ENCODE peak calls at places on chromosomes 13 and 19, in seven cellular contexts. Z is H9, O is H1, J is mesendoderm, X is neuronal stem cell, G is trophoblast cell, T is mesenchymal stem cell. W is an unnamed sample.

GRCh38 chr13:90787007-90787406 is 560.5 kb upstream of the MIR17HG start:
- DNase-seq in J (no peak), O (no peak), X (no peak), G (no peak), T (no peak), Z (no peak), W (no peak)

GRCh38 chr13:80945328-80945727 is 604.4 kb upstream of the SPRY2 start:
- DNase-seq in O (no peak), X (peak; percentile 70), G (no peak), J (peak; percentile 86), T (peak; percentile 29), Z (peak; percentile 69), W (no peak)

GRCh38 chr13:35957174-35957867 is 173.9 kb downstream of the DCLK1 start:
- DNase-seq in O (no peak), T (no peak), X (no peak), G (no peak), J (no peak), Z (no peak), W (peak; percentile 50)

GRCh38 chr13:48403151-48403631 is 9.7 kb downstream of the LPAR6 start:
- DNase-seq in O (no peak), T (peak; percentile 36), X (no peak), Z (no peak), J (no peak), G (peak; percentile 35), W (peak; percentile 18)

GRCh38 chr19:15730538-15730937 is 2.7 kb downstream of the OR10H2 start:
- DNase-seq in G (no peak), O (no peak), J (no peak), Z (no peak), X (no peak), T (no peak), W (no peak)

GRCh38 chr13:46640843-46641242 is 87.9 kb downstream of the LRCH1 start:
- DNase-seq in X (no peak), O (no peak), G (no peak), Z (no peak), T (peak; percentile 45), J (no peak), W (peak; percentile 58)

GRCh38 chr19:49058592-49058991 is 1.0 kb upstream of the CGB7 start:
- DNase-seq in X (no peak), T (no peak), O (no peak), J (peak; percentile 41), G (no peak), Z (peak; percentile 62), W (peak; percentile 25)

GRCh38 chr13:77749481-77749880 is 52.0 kb downstream of the SLAIN1 start:
- DNase-seq in Z (no peak), X (peak; percentile 4), J (no peak), G (no peak), T (no peak), O (no peak), W (no peak)

GRCh38 chr13:71316964-71317363 is 550.0 kb downstream of the DACH1 start:
- DNase-seq in T (no peak), X (no peak), O (no peak), J (no peak), Z (no peak), G (no peak), W (no peak)

GRCh38 chr19:2081873-2082810 is 14.0 kb downstream of the MOB3A start:
- DNase-seq in G (no peak), J (no peak), O (no peak), Z (no peak), T (no peak), X (no peak), W (no peak)

GRCh38 chr13:45219938-45220375 is 19.1 kb upstream of the KCTD4 start:
- DNase-seq in G (peak; percentile 31), O (no peak), T (peak; percentile 44), J (peak; percentile 67), Z (no peak), X (no peak), W (peak; percentile 44)

GRCh38 chr19:52343548-52343947 is 7.5 kb downstream of the ZNF610 start:
- DNase-seq in X (peak; percentile 59), G (peak; percentile 63), T (peak; percentile 17), Z (peak; percentile 85), O (peak; percentile 84), J (peak; percentile 89), W (peak; percentile 13)

GRCh38 chr13:66264976-66265375 is 965.2 kb downstream of the PCDH9 start:
- DNase-seq in T (no peak), G (no peak), J (no peak), O (no peak), X (no peak), Z (no peak), W (peak; percentile 1)

GRCh38 chr13:99053636-99054233 is 75.9 kb upstream of the DOCK9 start:
- DNase-seq in O (no peak), T (no peak), G (no peak), X (no peak), Z (no peak), J (no peak), W (no peak)

GRCh38 chr19:17303940-17304267 is 679 bp upstream of the ABHD8 start:
- DNase-seq in O (no peak), X (no peak), Z (no peak), T (no peak), G (no peak), J (no peak), W (no peak)

GRCh38 chr19:45767881-45768643 is 990 bp downstream of the SIX5 start:
- DNase-seq in Z (peak; percentile 71), O (peak; percentile 79), G (peak; percentile 71), J (peak; percentile 80), X (peak; percentile 69), T (peak; percentile 78), W (peak; percentile 65)

GRCh38 chr13:48975101-48975925 is at the start of gene FNDC3A:
- DNase-seq in G (peak; percentile 71), O (peak; percentile 84), J (peak; percentile 90), Z (peak; percentile 79), T (peak; percentile 74), X (no peak), W (peak; percentile 64)

GRCh38 chr13:114129649-114130062 is 2.8 kb downstream of the RASA3 start:
- DNase-seq in Z (no peak), O (no peak), T (peak; percentile 50), J (no peak), G (no peak), X (no peak), W (no peak)

GRCh38 chr13:20702945-20703784 is at the start of gene IL17D:
- DNase-seq in G (peak; percentile 45), T (peak; percentile 33), J (no peak), X (no peak), O (peak; percentile 65), Z (no peak), W (no peak)

GRCh38 chr19:14317157-14317556 is 64.1 kb upstream of the ADGRE5 start:
- DNase-seq in G (no peak), Z (no peak), X (no peak), T (no peak), O (no peak), J (no peak), W (no peak)

GRCh38 chr19:14322889-14323463 is 58.3 kb upstream of the ADGRE5 start:
- DNase-seq in Z (no peak), O (no peak), X (no peak), G (no peak), J (no peak), T (no peak), W (no peak)

GRCh38 chr19:14315433-14315832 is 65.8 kb upstream of the ADGRE5 start:
- DNase-seq in X (no peak), J (no peak), T (no peak), O (no peak), Z (no peak), G (no peak), W (no peak)

GRCh38 chr19:14318873-14319272 is 62.4 kb upstream of the ADGRE5 start:
- DNase-seq in T (no peak), G (peak; percentile 32), Z (peak; percentile 76), O (peak; percentile 80), X (no peak), J (peak; percentile 23), W (no peak)

GRCh38 chr19:14320253-14320652 is 61.0 kb upstream of the ADGRE5 start:
- DNase-seq in T (no peak), G (no peak), Z (no peak), O (no peak), X (no peak), J (no peak), W (no peak)
- H3K18ac ChIP-seq in T (no peak overlapping the region), G (no peak overlapping the region), Z (no peak overlapping the region), O (no peak overlapping the region), X (no peak overlapping the region), J (no peak overlapping the region), W (no peak overlapping the region)

GRCh38 chr13:113084094-113084942 is 21.3 kb upstream of the F7 start:
- DNase-seq in X (no peak), G (no peak), O (no peak), Z (no peak), T (no peak), J (no peak), W (no peak)
- H3K18ac ChIP-seq in X (no peak overlapping the region), G (no peak overlapping the region), O (no peak overlapping the region), Z (no peak overlapping the region), T (no peak overlapping the region), J (no peak overlapping the region), W (no peak overlapping the region)

DNA sequence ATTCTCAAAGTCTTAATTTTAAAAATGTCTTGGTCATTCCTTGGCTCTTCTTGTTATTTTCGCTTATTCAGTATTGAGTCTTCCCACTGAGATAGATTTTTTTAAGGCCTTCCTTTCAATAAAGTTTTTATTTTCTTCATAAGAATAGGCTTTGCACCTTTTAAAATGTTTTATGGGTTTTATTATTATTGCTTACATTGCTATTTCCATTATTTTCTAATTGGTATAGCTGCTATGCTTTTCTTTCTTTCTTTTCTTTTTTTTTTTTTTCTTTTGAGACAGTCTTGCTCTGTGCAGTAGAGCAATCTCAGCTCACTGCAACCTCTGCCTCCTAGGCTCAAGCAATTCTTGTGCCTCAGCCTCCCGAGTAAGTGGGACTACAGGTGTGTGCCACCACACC is 195.7 kb downstream of the PDS5B start:
- DNase-seq in O (no peak), J (no peak), Z (no peak), G (no peak), X (no peak), T (no peak), W (no peak)
- H3K18ac ChIP-seq in O (no peak overlapping the region), J (no peak overlapping the region), Z (no peak overlapping the region), G (no peak overlapping the region), X (no peak overlapping the region), T (no peak overlapping the region), W (no peak overlapping the region)

GRCh38 chr19:5305163-5305562 is 35.4 kb downstream of the PTPRS start:
- DNase-seq in X (no peak), J (no peak), T (no peak), G (no peak), O (no peak), Z (no peak), W (no peak)

GRCh38 chr19:5304486-5304885 is 36.1 kb downstream of the PTPRS start:
- DNase-seq in G (peak; percentile 82), O (no peak), Z (no peak), X (no peak), J (no peak), T (no peak), W (no peak)

GRCh38 chr19:5308471-5309437 is 31.9 kb downstream of the PTPRS start:
- DNase-seq in X (no peak), O (no peak), Z (no peak), J (peak; percentile 51), T (no peak), G (no peak), W (peak; percentile 90)

GRCh38 chr19:5307655-5308054 is 33.0 kb downstream of the PTPRS start:
- DNase-seq in X (no peak), T (no peak), Z (no peak), O (no peak), J (no peak), G (no peak), W (no peak)

DNA sequence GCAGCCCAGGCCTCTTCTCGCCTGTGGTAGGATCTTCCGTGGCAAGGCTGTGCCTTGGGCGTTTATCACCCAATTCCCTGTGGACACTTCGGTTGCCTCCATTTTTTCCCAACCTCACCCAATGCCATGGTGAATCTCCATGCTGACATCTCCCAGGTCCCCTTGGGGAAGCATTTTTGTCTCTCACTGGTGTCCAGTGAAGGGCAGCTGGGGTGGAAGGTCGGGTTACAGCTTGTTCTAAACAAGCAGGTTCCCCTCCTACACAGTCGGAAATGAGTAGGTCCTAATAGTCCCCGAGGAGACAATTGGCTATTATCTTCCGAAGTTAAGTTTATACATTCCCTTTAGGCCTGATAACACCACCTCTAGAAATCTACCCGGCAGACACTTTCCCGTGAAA is 34.1 kb downstream of the PTPRS start:
- DNase-seq in Z (no peak), T (no peak), J (peak; percentile 13), G (no peak), X (no peak), O (no peak), W (no peak)
- H3K18ac ChIP-seq in Z (no peak overlapping the region), T (no peak overlapping the region), J (no peak overlapping the region), G (no peak overlapping the region), X (no peak overlapping the region), O (no peak overlapping the region), W (no peak overlapping the region)